ENCODE peak calls at places on chromosomes 2 and 18, in four cellular contexts. H is GM06990, Z is omental fat pad, L is uterus. W is an unnamed sample.

GRCh38 chr18:13447621-13448020 is 229.1 kb downstream of the LDLRAD4 start:
- DNase-seq in Z (no peak), H (no peak), L (no peak), W (no peak)

GRCh38 chr18:14978962-14979535 is 231.1 kb downstream of the ANKRD30B start:
- DNase-seq in H (no peak), L (no peak), Z (no peak), W (no peak)

GRCh38 chr2:180790891-180791290 is 189.5 kb upstream of the UBE2E3 start:
- DNase-seq in Z (no peak), L (no peak), H (no peak), W (no peak)

GRCh38 chr2:239599299-239599698 is 198.5 kb upstream of the HDAC4 start:
- DNase-seq in L (peak), Z (peak), H (no peak), W (no peak)

GRCh38 chr2:32067549-32067948 is 4.2 kb downstream of the SPAST start:
- DNase-seq in L (no peak), Z (no peak), H (no peak), W (no peak)

GRCh38 chr2:46294185-46294836 is 2.9 kb upstream of the EPAS1 start:
- DNase-seq in H (no peak), Z (no peak), L (no peak), W (no peak)

GRCh38 chr2:241339839-241340471 is 16.1 kb upstream of the FARP2 start:
- DNase-seq in Z (no peak), L (no peak), H (no peak), W (no peak)

GRCh38 chr2:28583899-28584553 is 88.2 kb downstream of the PLB1 start:
- DNase-seq in H (peak), Z (peak), L (peak), W (no peak)

GRCh38 chr2:102434655-102435381 is 11.9 kb downstream of the IL18RAP start:
- DNase-seq in L (no peak), Z (no peak), H (peak), W (no peak)

GRCh38 chr2:42835577-42836371 is 43.4 kb upstream of the HAAO start:
- DNase-seq in H (no peak), Z (peak), L (peak), W (peak)

GRCh38 chr2:28828382-28828781 is 17.7 kb downstream of the SPDYA start:
- DNase-seq in H (no peak), Z (no peak), L (no peak), W (no peak)

GRCh38 chr2:185862657-185863398 is 124.2 kb downstream of the FSIP2 start:
- DNase-seq in H (no peak), Z (no peak), L (no peak), W (no peak)

GRCh38 chr2:180591947-180592346 is 388.5 kb upstream of the UBE2E3 start:
- DNase-seq in H (no peak), Z (no peak), L (no peak), W (no peak)

GRCh38 chr2:40360652-40361051 is 91.2 kb downstream of the SLC8A1 start:
- DNase-seq in L (no peak), H (no peak), Z (no peak), W (no peak)

GRCh38 chr2:88216641-88217040 is 46.5 kb downstream of the THNSL2 start:
- DNase-seq in H (no peak), L (no peak), Z (no peak), W (no peak)

GRCh38 chr2:181054843-181055242 is 74.4 kb downstream of the UBE2E3 start:
- DNase-seq in H (no peak), Z (no peak), L (no peak), W (no peak)

GRCh38 chr2:163877316-163877715 is 141.5 kb upstream of the FIGN start:
- DNase-seq in L (no peak), H (no peak), Z (no peak), W (no peak)

GRCh38 chr2:189147361-189147760 is 32.2 kb downstream of the COL5A2 start:
- DNase-seq in H (no peak), L (no peak), Z (no peak), W (no peak)

GRCh38 chr18:44586782-44587524 is 93.7 kb upstream of the SETBP1 start:
- DNase-seq in Z (no peak), H (no peak), L (no peak), W (no peak)

GRCh38 chr2:232979871-232980461 is 33.1 kb downstream of the NGEF start:
- DNase-seq in L (no peak), H (no peak), Z (no peak), W (no peak)
- TF ChIP-seq CTCF in L (no peak), H (no peak), Z (no peak), W (no peak)

GRCh38 chr2:238305092-238305862 is 15.0 kb upstream of the TRAF3IP1 start:
- DNase-seq in Z (no peak), L (no peak), H (no peak), W (no peak)
- TF ChIP-seq CTCF in Z (no peak), L (no peak), H (peak), W (no peak)

GRCh38 chr2:72116081-72116533 is 31.6 kb downstream of the CYP26B1 start:
- DNase-seq in L (no peak), Z (no peak), H (no peak), W (no peak)
- TF ChIP-seq CTCF in L (no peak), Z (no peak), H (peak), W (peak)

GRCh38 chr18:63119647-63120046 is 199.9 kb downstream of the BCL2 start:
- DNase-seq in Z (no peak), H (no peak), L (no peak), W (no peak)
- TF ChIP-seq CTCF in Z (no peak), H (peak), L (peak), W (no peak)

GRCh38 chr18:28963481-28963880 is 786.6 kb upstream of the CDH2 start:
- DNase-seq in Z (no peak), H (no peak), L (no peak), W (no peak)

GRCh38 chr18:28960146-28960545 is 783.2 kb upstream of the CDH2 start:
- DNase-seq in L (no peak), H (no peak), Z (no peak), W (no peak)

DNA sequence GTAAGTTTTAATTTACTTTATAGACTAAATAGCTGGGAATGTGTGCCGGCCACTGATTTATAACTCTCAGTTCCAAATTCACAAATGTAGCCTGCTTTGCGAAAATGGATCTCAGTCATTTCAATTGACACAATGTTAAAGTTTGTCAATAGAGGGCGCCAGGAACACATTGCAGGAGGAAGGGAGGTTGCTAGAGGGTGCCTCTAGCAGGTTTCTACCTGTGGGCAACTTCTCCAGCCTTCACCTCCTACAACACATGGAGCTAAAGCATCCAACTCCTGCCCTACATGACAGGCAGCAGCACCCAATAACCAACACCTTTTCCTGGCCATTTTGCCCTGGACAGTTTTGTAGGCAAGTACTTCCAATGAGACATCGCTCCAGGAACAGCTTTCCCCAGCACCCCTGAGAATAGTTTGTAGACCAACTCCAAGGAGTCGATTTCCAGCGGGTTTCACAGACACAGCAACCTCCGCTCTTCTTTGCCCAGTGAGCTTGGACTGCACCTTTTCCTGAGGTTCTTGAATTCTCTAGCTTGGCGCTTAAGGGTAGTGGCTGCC is 784.8 kb upstream of the CDH2 start:
- DNase-seq in Z (no peak), H (no peak), L (no peak), W (no peak)
- TF ChIP-seq CTCF in Z (no peak), H (no peak), L (no peak), W (no peak)

GRCh38 chr2:131156452-131157149 is 51.5 kb downstream of the PLEKHB2 start:
- DNase-seq in H (peak), L (no peak), Z (no peak), W (no peak)
- TF ChIP-seq CTCF in H (no peak), L (no peak), Z (no peak), W (no peak)

DNA sequence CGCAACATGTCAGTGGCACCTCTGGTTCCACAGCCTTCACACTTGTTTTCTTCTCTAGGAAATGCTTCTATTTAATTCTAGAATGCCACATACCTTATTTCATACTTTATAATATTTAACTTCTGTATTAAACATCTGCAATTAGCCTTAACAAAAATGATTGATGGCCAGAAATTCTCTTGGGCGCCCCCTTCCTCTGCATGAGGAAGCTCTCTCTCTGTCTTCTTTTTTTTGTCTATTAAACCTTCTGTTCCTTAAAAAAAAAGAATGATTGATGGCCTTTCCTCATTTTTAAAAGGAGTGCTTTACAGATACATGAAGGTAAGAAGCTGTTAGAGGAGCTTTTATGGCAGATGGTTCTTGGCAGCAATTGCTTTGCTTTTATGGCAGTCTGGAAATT is 526.8 kb downstream of the SLC4A3 start:
- DNase-seq in Z (no peak), H (no peak), L (no peak), W (no peak)
- TF ChIP-seq CTCF in Z (no peak), H (peak), L (no peak), W (peak)

GRCh38 chr18:4524096-4524495 is 69.0 kb upstream of the DLGAP1 start:
- DNase-seq in L (no peak), H (no peak), Z (no peak), W (no peak)
- TF ChIP-seq CTCF in L (no peak), H (no peak), Z (no peak), W (no peak)

W was measured in mesothelial cell of epicardium.